ENCODE peak calls at places on chromosomes 6 and 20, in nine cellular contexts. B is IMR-90, F is A549, Y is H1, G is transverse colon, A is adrenal gland, L is thyroid gland, J is spleen, P is HCT116. R is an unnamed sample.
A peak's percentile ranks its signal among the peaks of the same experiment; 100 is the strongest.

GRCh38 chr6:149904661-149905370 is 6.9 kb upstream of the RAET1E start:
- DNase-seq in B (no peak), F (no peak), Y (no peak), G (no peak), A (no peak), L (no peak), J (peak; percentile 59), P (no peak), R (no peak)

GRCh38 chr20:3667434-3668037 is 4.3 kb upstream of the GFRA4 start:
- DNase-seq in B (no peak), F (no peak), Y (no peak), G (no peak), A (no peak), L (no peak), J (no peak), P (no peak), R (no peak)

GRCh38 chr6:22368794-22369193 is 72.0 kb upstream of the PRL start:
- DNase-seq in B (no peak), F (no peak), Y (no peak), G (no peak), A (no peak), L (no peak), J (no peak), P (no peak), R (no peak)

GRCh38 chr6:14882394-14883073 is 363.3 kb upstream of the JARID2 start:
- DNase-seq in B (peak; percentile 46), F (no peak), Y (no peak), G (no peak), A (no peak), L (no peak), J (no peak), P (no peak), R (no peak)

GRCh38 chr6:84249724-84250123 is 22.3 kb upstream of the CEP162 start:
- DNase-seq in B (no peak), F (no peak), Y (no peak), G (no peak), A (no peak), L (no peak), J (no peak), P (no peak), R (peak; percentile 23)

GRCh38 chr6:88869263-88870023 is 94.0 kb downstream of the RNGTT start:
- DNase-seq in B (peak; percentile 80), F (no peak), Y (no peak), G (no peak), A (no peak), L (no peak), J (no peak), P (no peak), R (peak; percentile 2)

GRCh38 chr6:132812756-132813172 is 1.6 kb upstream of the RPS12 start:
- DNase-seq in B (peak; percentile 59), F (no peak), Y (no peak), G (no peak), A (no peak), L (no peak), J (no peak), P (no peak), R (no peak)

GRCh38 chr20:25378884-25379733 is 11.5 kb downstream of the ABHD12 start:
- DNase-seq in B (no peak), F (no peak), Y (no peak), G (no peak), A (no peak), L (no peak), J (no peak), P (no peak), R (no peak)

GRCh38 chr6:17932362-17932852 is 55.0 kb downstream of the KIF13A start:
- DNase-seq in B (peak; percentile 85), F (peak; percentile 52), Y (no peak), G (no peak), A (peak; percentile 68), L (no peak), J (no peak), P (no peak), R (no peak)

GRCh38 chr6:13044390-13044789 is 283.9 kb downstream of the TBC1D7 start:
- DNase-seq in B (no peak), F (peak; percentile 47), Y (peak; percentile 5), G (no peak), A (no peak), L (no peak), J (no peak), P (peak; percentile 38), R (peak; percentile 7)

GRCh38 chr20:17706632-17707031 is 6.9 kb downstream of the BANF2 start:
- DNase-seq in B (no peak), F (no peak), Y (no peak), G (no peak), A (no peak), L (no peak), J (no peak), P (no peak), R (no peak)

GRCh38 chr6:157029980-157030690 is 253.0 kb downstream of the ARID1B start:
- DNase-seq in B (no peak), F (no peak), Y (no peak), G (no peak), A (no peak), L (no peak), J (no peak), P (no peak), R (no peak)

GRCh38 chr6:152293404-152293803 is 343.8 kb downstream of the SYNE1 start:
- DNase-seq in B (no peak), F (no peak), Y (no peak), G (peak; percentile 17), A (no peak), L (peak; percentile 62), J (no peak), P (no peak), R (no peak)

GRCh38 chr6:134594881-134595280 is 277.0 kb upstream of the SGK1 start:
- DNase-seq in B (no peak), F (no peak), Y (no peak), G (no peak), A (no peak), L (no peak), J (no peak), P (no peak), R (no peak)

GRCh38 chr20:44576297-44576696 is 6.1 kb upstream of the PKIG start:
- DNase-seq in B (peak; percentile 67), F (peak; percentile 51), Y (no peak), G (no peak), A (no peak), L (no peak), J (no peak), P (no peak), R (peak; percentile 44)

GRCh38 chr6:41786451-41787218 is 859 bp upstream of the TOMM6 start:
- DNase-seq in B (peak; percentile 61), F (peak; percentile 72), Y (no peak), G (peak; percentile 93), A (peak; percentile 85), L (peak; percentile 87), J (peak; percentile 99), P (peak; percentile 23), R (peak; percentile 88)

GRCh38 chr6:7909323-7910276 is 988 bp downstream of the TXNDC5 start:
- DNase-seq in B (peak; percentile 27), F (peak; percentile 46), Y (no peak), G (peak; percentile 65), A (peak; percentile 49), L (peak; percentile 57), J (peak; percentile 89), P (no peak), R (peak; percentile 59)
- TF ChIP-seq POLR2A in B (peak; percentile 22), F (peak; percentile 19), Y (no peak), G (peak; percentile 36), A (no peak), L (no peak), J (no peak), P (no peak), R (no peak)

GRCh38 chr20:35618032-35618371 is 2.4 kb downstream of the SPAG4 start:
- DNase-seq in B (no peak), F (no peak), Y (no peak), G (no peak), A (no peak), L (no peak), J (peak; percentile 54), P (no peak), R (no peak)

GRCh38 chr20:35615667-35616464 is at the start of gene SPAG4:
- DNase-seq in B (peak; percentile 78), F (peak; percentile 100), Y (peak; percentile 98), G (peak; percentile 100), A (peak; percentile 100), L (peak; percentile 99), J (peak; percentile 100), P (no peak), R (peak; percentile 99)

GRCh38 chr20:35618372-35619131 is 2.9 kb downstream of the SPAG4 start:
- DNase-seq in B (peak; percentile 23), F (no peak), Y (no peak), G (no peak), A (peak; percentile 39), L (peak; percentile 32), J (peak; percentile 84), P (no peak), R (peak; percentile 29)

GRCh38 chr20:35617397-35618031 is 1.9 kb downstream of the SPAG4 start:
- DNase-seq in B (peak; percentile 53), F (peak; percentile 75), Y (no peak), G (peak; percentile 65), A (peak; percentile 64), L (peak; percentile 51), J (peak; percentile 89), P (no peak), R (peak; percentile 67)

DNA sequence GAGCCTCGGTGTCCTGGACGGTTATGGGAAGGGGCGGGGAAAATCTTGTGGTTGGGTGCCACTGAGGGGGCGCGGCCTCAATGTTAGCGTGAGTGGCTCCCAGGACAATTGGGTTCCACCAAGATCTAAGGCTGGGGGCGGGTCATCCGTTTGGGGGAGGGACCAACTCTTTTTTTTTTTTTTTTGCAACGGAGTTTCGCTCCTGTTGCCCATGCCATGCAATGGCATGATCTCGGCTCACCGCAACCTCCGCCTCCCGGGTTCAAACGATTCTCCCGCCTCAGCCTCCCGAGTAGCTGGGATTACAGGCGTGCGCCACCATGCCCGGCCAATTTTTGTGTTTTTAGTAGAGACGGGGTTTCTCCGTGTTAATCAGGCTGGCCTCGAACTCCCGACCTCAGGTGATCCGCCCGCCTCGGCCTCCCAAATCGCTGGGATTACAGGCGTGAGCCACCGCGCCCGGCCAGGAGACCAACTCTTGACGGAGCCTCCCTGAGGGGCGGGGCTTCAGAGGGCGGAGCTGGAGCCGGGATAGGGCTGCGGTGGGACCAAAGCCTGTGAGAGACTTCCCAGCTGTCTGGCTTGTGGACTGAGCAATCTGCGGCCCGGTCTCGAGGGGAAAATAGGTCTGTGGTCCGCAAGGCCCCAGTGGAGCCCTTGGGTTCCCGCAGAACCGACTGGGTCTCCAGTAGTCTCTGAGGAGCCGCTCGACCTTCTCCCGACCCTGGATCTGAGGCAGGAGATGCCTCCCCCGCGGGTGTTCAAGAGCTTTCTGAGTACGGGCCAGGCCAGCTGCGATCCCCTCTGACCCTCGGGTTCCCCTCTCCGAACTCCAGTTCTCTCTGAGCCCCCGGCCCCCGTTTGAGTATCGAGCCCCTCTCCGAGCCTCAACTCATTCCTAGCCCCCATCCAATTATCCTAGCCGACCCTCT is 1.1 kb downstream of the SPAG4 start:
- DNase-seq in B (peak; percentile 99), F (peak; percentile 86), Y (no peak), G (peak; percentile 93), A (peak; percentile 90), L (peak; percentile 73), J (peak; percentile 96), P (peak; percentile 99), R (peak; percentile 71)
- TF ChIP-seq POLR2A in B (peak; percentile 62), F (peak; percentile 44), Y (peak; percentile 44), G (peak; percentile 41), A (peak; percentile 78), L (peak; percentile 54), J (peak; percentile 28), P (no peak), R (no peak)

GRCh38 chr20:7406671-7407070 is 533.6 kb downstream of the HAO1 start:
- DNase-seq in B (no peak), F (no peak), Y (no peak), G (no peak), A (no peak), L (no peak), J (no peak), P (no peak), R (no peak)
- TF ChIP-seq POLR2A in B (no peak), F (no peak), Y (no peak), G (no peak), A (no peak), L (no peak), J (no peak), P (no peak), R (no peak)

GRCh38 chr6:46129634-46130505 is at the start of gene ENPP4:
- DNase-seq in B (peak; percentile 23), F (peak; percentile 73), Y (peak; percentile 93), G (peak; percentile 91), A (peak; percentile 91), L (peak; percentile 90), J (peak; percentile 97), P (peak; percentile 95), R (peak; percentile 96)
- TF ChIP-seq POLR2A in B (no peak), F (no peak), Y (peak; percentile 40), G (peak; percentile 90), A (peak; percentile 77), L (peak; percentile 82), J (peak; percentile 22), P (no peak), R (peak; percentile 86)